ENCODE peak calls at places on chromosome 4, in five cellular contexts. One of them, this sample, is unnamed.

GRCh38 chr4:41154814-41155177 is 59.5 kb downstream of the APBB2 start:
- DNase-seq in body of pancreas: no peak
- DNase-seq in CD8-positive, alpha-beta memory T cell: no peak
- DNase-seq in astrocyte: peak; percentile 49
- DNase-seq in left ventricle myocardium inferior: no peak
- DNase-seq in this sample: no peak

GRCh38 chr4:57104706-57105560 is 5.3 kb downstream of the IGFBP7 start:
- DNase-seq in astrocyte: no peak
- DNase-seq in body of pancreas: no peak
- DNase-seq in left ventricle myocardium inferior: no peak
- DNase-seq in CD8-positive, alpha-beta memory T cell: no peak
- DNase-seq in this sample: peak; percentile 29

GRCh38 chr4:73922766-73923630 is 53.8 kb downstream of the CXCL1 start:
- DNase-seq in CD8-positive, alpha-beta memory T cell: no peak
- DNase-seq in astrocyte: peak; percentile 16
- DNase-seq in body of pancreas: no peak
- DNase-seq in left ventricle myocardium inferior: no peak
- DNase-seq in this sample: no peak

GRCh38 chr4:106017975-106018374 is 122.7 kb downstream of the NPNT start:
- DNase-seq in CD8-positive, alpha-beta memory T cell: no peak
- DNase-seq in body of pancreas: no peak
- DNase-seq in astrocyte: peak; percentile 21
- DNase-seq in left ventricle myocardium inferior: no peak
- DNase-seq in this sample: no peak

GRCh38 chr4:20773144-20773997 is 73.1 kb downstream of the PACRGL start:
- DNase-seq in left ventricle myocardium inferior: no peak
- DNase-seq in body of pancreas: peak; percentile 53
- DNase-seq in astrocyte: peak; percentile 18
- DNase-seq in CD8-positive, alpha-beta memory T cell: no peak
- DNase-seq in this sample: peak; percentile 36

GRCh38 chr4:47675810-47676209 is 162.1 kb downstream of the CORIN start:
- DNase-seq in left ventricle myocardium inferior: no peak
- DNase-seq in astrocyte: no peak
- DNase-seq in CD8-positive, alpha-beta memory T cell: no peak
- DNase-seq in body of pancreas: no peak
- DNase-seq in this sample: no peak

GRCh38 chr4:41339812-41340809 is 83.4 kb downstream of the UCHL1 start:
- DNase-seq in left ventricle myocardium inferior: no peak
- DNase-seq in astrocyte: peak; percentile 62
- DNase-seq in body of pancreas: peak; percentile 20
- DNase-seq in CD8-positive, alpha-beta memory T cell: no peak
- DNase-seq in this sample: no peak

GRCh38 chr4:125085-125820 is 952 bp downstream of the ZNF718 start:
- DNase-seq in CD8-positive, alpha-beta memory T cell: peak; percentile 52
- DNase-seq in left ventricle myocardium inferior: peak; percentile 40
- DNase-seq in astrocyte: peak; percentile 31
- DNase-seq in body of pancreas: peak; percentile 56
- DNase-seq in this sample: peak; percentile 51

GRCh38 chr4:82515705-82516104 is 46.1 kb downstream of the TMEM150C start:
- DNase-seq in left ventricle myocardium inferior: peak; percentile 28
- DNase-seq in astrocyte: peak; percentile 94
- DNase-seq in CD8-positive, alpha-beta memory T cell: no peak
- DNase-seq in body of pancreas: peak; percentile 58
- DNase-seq in this sample: no peak

GRCh38 chr4:17309567-17310268 is 202.2 kb downstream of the QDPR start:
- DNase-seq in CD8-positive, alpha-beta memory T cell: no peak
- DNase-seq in left ventricle myocardium inferior: no peak
- DNase-seq in astrocyte: peak; percentile 43
- DNase-seq in body of pancreas: no peak
- DNase-seq in this sample: no peak

GRCh38 chr4:28427306-28428085 is 1566.9 kb downstream of the STIM2 start:
- DNase-seq in astrocyte: no peak
- DNase-seq in left ventricle myocardium inferior: no peak
- DNase-seq in CD8-positive, alpha-beta memory T cell: no peak
- DNase-seq in body of pancreas: no peak
- DNase-seq in this sample: no peak

GRCh38 chr4:15402146-15402545 is 25.7 kb upstream of the C1QTNF7 start:
- DNase-seq in body of pancreas: no peak
- DNase-seq in left ventricle myocardium inferior: no peak
- DNase-seq in astrocyte: peak; percentile 36
- DNase-seq in CD8-positive, alpha-beta memory T cell: no peak
- DNase-seq in this sample: peak; percentile 64

GRCh38 chr4:155578726-155579385 is 87.8 kb upstream of the GUCY1A1 start:
- DNase-seq in body of pancreas: no peak
- DNase-seq in astrocyte: peak; percentile 55
- DNase-seq in CD8-positive, alpha-beta memory T cell: no peak
- DNase-seq in left ventricle myocardium inferior: no peak
- DNase-seq in this sample: no peak

GRCh38 chr4:108622828-108623227 is 2.5 kb downstream of the RPL34 start:
- DNase-seq in left ventricle myocardium inferior: no peak
- DNase-seq in body of pancreas: no peak
- DNase-seq in astrocyte: no peak
- DNase-seq in CD8-positive, alpha-beta memory T cell: no peak
- DNase-seq in this sample: no peak

GRCh38 chr4:13990596-13991589 is 363.4 kb upstream of the BOD1L1 start:
- DNase-seq in body of pancreas: peak; percentile 72
- DNase-seq in astrocyte: no peak
- DNase-seq in left ventricle myocardium inferior: no peak
- DNase-seq in CD8-positive, alpha-beta memory T cell: no peak
- DNase-seq in this sample: no peak

GRCh38 chr4:8682725-8683124 is 90.2 kb downstream of the CPZ start:
- DNase-seq in CD8-positive, alpha-beta memory T cell: no peak
- DNase-seq in astrocyte: no peak
- DNase-seq in left ventricle myocardium inferior: no peak
- DNase-seq in body of pancreas: no peak
- DNase-seq in this sample: no peak

GRCh38 chr4:80173387-80173786 is 23.9 kb upstream of the PRDM8 start:
- DNase-seq in body of pancreas: no peak
- DNase-seq in left ventricle myocardium inferior: no peak
- DNase-seq in CD8-positive, alpha-beta memory T cell: peak; percentile 72
- DNase-seq in astrocyte: peak; percentile 84
- DNase-seq in this sample: no peak

GRCh38 chr4:16129336-16129735 is 45.5 kb upstream of the PROM1 start:
- DNase-seq in CD8-positive, alpha-beta memory T cell: no peak
- DNase-seq in body of pancreas: no peak
- DNase-seq in left ventricle myocardium inferior: no peak
- DNase-seq in astrocyte: no peak
- DNase-seq in this sample: peak; percentile 65

GRCh38 chr4:153594208-153594607 is 89.9 kb upstream of the TLR2 start:
- DNase-seq in CD8-positive, alpha-beta memory T cell: no peak
- DNase-seq in body of pancreas: no peak
- DNase-seq in astrocyte: peak; percentile 68
- DNase-seq in left ventricle myocardium inferior: no peak
- DNase-seq in this sample: no peak

GRCh38 chr4:168643796-168644159 is 146.9 kb downstream of the PALLD start:
- DNase-seq in body of pancreas: no peak
- DNase-seq in CD8-positive, alpha-beta memory T cell: no peak
- DNase-seq in astrocyte: no peak
- DNase-seq in left ventricle myocardium inferior: no peak
- DNase-seq in this sample: no peak

GRCh38 chr4:139458999-139459398 is 5.1 kb downstream of the RAB33B start:
- DNase-seq in CD8-positive, alpha-beta memory T cell: no peak
- DNase-seq in body of pancreas: no peak
- DNase-seq in astrocyte: no peak
- DNase-seq in left ventricle myocardium inferior: no peak
- DNase-seq in this sample: peak; percentile 8

GRCh38 chr4:26647523-26648224 is 63.8 kb downstream of the TBC1D19 start:
- DNase-seq in astrocyte: no peak
- DNase-seq in body of pancreas: no peak
- DNase-seq in CD8-positive, alpha-beta memory T cell: no peak
- DNase-seq in left ventricle myocardium inferior: no peak
- DNase-seq in this sample: no peak

GRCh38 chr4:36187723-36188333 is 56.5 kb downstream of the ARAP2 start:
- DNase-seq in left ventricle myocardium inferior: no peak
- DNase-seq in astrocyte: peak; percentile 16
- DNase-seq in CD8-positive, alpha-beta memory T cell: peak; percentile 52
- DNase-seq in body of pancreas: no peak
- DNase-seq in this sample: peak; percentile 46

GRCh38 chr4:7210818-7211217 is 18.5 kb downstream of the SORCS2 start:
- DNase-seq in astrocyte: peak; percentile 89
- DNase-seq in left ventricle myocardium inferior: no peak
- DNase-seq in CD8-positive, alpha-beta memory T cell: no peak
- DNase-seq in body of pancreas: peak; percentile 14
- DNase-seq in this sample: no peak

GRCh38 chr4:138938371-138938699 is 77.2 kb upstream of the NOCT start:
- DNase-seq in CD8-positive, alpha-beta memory T cell: no peak
- DNase-seq in body of pancreas: no peak
- DNase-seq in astrocyte: peak; percentile 38
- DNase-seq in left ventricle myocardium inferior: no peak
- DNase-seq in this sample: peak; percentile 64

GRCh38 chr4:38210396-38211114 is 250.4 kb downstream of the PTTG2 start:
- DNase-seq in astrocyte: peak; percentile 40
- DNase-seq in body of pancreas: no peak
- DNase-seq in CD8-positive, alpha-beta memory T cell: no peak
- DNase-seq in left ventricle myocardium inferior: no peak
- DNase-seq in this sample: peak; percentile 92

GRCh38 chr4:127139788-127140286 is 492.9 kb upstream of the INTU start:
- DNase-seq in CD8-positive, alpha-beta memory T cell: no peak
- DNase-seq in body of pancreas: no peak
- DNase-seq in left ventricle myocardium inferior: no peak
- DNase-seq in astrocyte: no peak
- DNase-seq in this sample: no peak

GRCh38 chr4:46329118-46329976 is 60.6 kb downstream of the GABRA2 start:
- DNase-seq in CD8-positive, alpha-beta memory T cell: no peak
- DNase-seq in astrocyte: no peak
- DNase-seq in body of pancreas: peak; percentile 62
- DNase-seq in left ventricle myocardium inferior: no peak
- DNase-seq in this sample: peak; percentile 18

GRCh38 chr4:180150818-180151217 is 2092.4 kb upstream of the TENM3 start:
- DNase-seq in astrocyte: no peak
- DNase-seq in CD8-positive, alpha-beta memory T cell: no peak
- DNase-seq in body of pancreas: no peak
- DNase-seq in left ventricle myocardium inferior: no peak
- DNase-seq in this sample: no peak
- H3K9me3 ChIP-seq in astrocyte: no peaks in the 10 kb centered on the region
- H3K9me3 ChIP-seq in CD8-positive, alpha-beta memory T cell: no peaks in the 10 kb centered on the region
- H3K9me3 ChIP-seq in body of pancreas: no peaks in the 10 kb centered on the region
- H3K9me3 ChIP-seq in left ventricle myocardium inferior: no peaks in the 10 kb centered on the region
- H3K9me3 ChIP-seq in this sample: no peaks in the 10 kb centered on the region

DNA sequence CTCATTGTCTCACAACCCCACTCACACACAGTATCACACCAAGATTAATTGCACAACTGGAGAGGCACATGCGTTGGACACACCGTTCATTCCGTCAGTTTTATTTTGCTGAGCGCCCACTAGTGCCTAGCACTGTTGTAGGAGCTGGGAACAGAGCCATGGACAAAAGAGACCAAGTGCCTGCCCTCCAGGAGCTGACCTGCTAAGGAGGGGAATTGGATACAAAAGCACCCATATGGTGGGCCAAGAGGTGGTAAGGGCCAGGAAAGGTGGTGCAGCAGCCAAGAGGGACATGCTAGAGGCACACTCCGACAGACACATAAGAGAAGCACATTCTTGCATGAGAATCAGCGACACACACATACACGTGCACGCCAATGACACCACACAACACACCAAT is 705 bp upstream of the CRMP1 start:
- DNase-seq in left ventricle myocardium inferior: no peak
- DNase-seq in body of pancreas: no peak
- DNase-seq in CD8-positive, alpha-beta memory T cell: no peak
- DNase-seq in astrocyte: no peak
- DNase-seq in this sample: no peak
- H3K27me3 ChIP-seq in left ventricle myocardium inferior: peaks cover 98% of the 10 kb centered on the region
- H3K27me3 ChIP-seq in body of pancreas: no peaks in the 10 kb centered on the region
- H3K27me3 ChIP-seq in CD8-positive, alpha-beta memory T cell: peaks cover 16% of the 10 kb centered on the region
- H3K27me3 ChIP-seq in astrocyte: peaks cover 69% of the 10 kb centered on the region
- H3K27me3 ChIP-seq in this sample: peaks cover 63% of the 10 kb centered on the region

DNA sequence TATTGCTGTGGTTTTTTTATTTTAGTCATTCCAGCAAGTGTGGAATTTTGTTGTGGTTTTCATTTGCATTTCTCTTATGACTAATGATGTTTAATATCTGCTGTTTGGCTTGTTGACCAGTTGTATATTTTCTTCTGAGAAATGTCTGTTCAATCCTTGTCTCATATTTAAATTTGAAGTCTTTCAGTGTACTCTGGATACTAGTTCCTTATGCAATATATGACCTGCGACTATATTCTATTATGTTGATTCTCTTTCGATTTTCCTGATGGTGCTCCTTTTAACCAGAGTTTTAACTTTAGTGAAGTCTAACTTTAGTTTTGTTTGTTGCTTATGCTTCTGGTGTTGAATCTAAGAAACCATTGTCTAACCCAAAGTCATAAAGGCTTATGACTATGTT is 1528.0 kb downstream of the TECRL start:
- DNase-seq in astrocyte: peak; percentile 14
- DNase-seq in body of pancreas: no peak
- DNase-seq in CD8-positive, alpha-beta memory T cell: no peak
- DNase-seq in left ventricle myocardium inferior: no peak
- DNase-seq in this sample: no peak
- H3K9me3 ChIP-seq in astrocyte: peaks cover 4% of the 10 kb centered on the region
- H3K9me3 ChIP-seq in body of pancreas: no peaks in the 10 kb centered on the region
- H3K9me3 ChIP-seq in CD8-positive, alpha-beta memory T cell: no peaks in the 10 kb centered on the region
- H3K9me3 ChIP-seq in left ventricle myocardium inferior: peaks cover 11% of the 10 kb centered on the region
- H3K9me3 ChIP-seq in this sample: no peaks in the 10 kb centered on the region

DNA sequence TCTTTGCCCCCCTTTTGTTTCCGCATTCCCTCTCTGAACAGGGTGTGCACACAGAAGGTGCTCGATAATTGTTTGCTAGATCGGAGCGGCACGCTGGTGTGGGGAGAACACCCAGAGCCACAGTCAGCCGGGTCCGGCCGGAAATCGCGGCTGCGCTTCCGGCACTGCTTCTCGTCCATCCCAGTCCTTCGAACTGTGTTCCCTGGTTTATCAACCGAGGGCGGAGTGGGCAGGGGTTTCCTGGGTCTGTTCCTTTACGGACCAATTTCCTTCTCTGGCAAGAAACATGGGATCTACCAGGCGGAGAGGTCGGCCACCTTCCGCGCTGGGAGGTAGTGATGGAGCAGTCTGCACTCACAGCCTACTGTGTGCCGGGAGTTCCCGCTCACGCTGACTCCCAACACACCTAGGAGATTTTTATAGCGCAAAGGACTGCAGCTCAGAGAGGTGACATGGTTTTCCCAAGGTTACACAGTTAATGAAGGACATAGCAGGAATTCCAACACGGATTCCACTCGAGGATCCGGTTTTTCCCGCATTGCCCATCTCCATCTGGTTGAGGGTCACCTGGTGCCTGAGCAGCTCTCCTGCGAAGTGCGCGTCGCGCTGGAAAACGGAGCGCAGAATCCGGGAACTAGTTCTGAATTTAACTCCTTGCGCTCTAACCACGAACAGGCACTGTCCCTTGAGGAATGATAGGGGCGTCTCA is 6.8 kb downstream of the MSX1 start:
- DNase-seq in left ventricle myocardium inferior: no peak
- DNase-seq in body of pancreas: no peak
- DNase-seq in CD8-positive, alpha-beta memory T cell: no peak
- DNase-seq in astrocyte: no peak
- DNase-seq in this sample: no peak
- H3K27me3 ChIP-seq in left ventricle myocardium inferior: peaks cover 100% of the 10 kb centered on the region
- H3K27me3 ChIP-seq in body of pancreas: no peaks in the 10 kb centered on the region
- H3K27me3 ChIP-seq in CD8-positive, alpha-beta memory T cell: peaks cover 56% of the 10 kb centered on the region
- H3K27me3 ChIP-seq in astrocyte: peaks cover 93% of the 10 kb centered on the region
- H3K27me3 ChIP-seq in this sample: peaks cover 46% of the 10 kb centered on the region